ENCODE peak calls at places on chromosomes 12 and 14, in eight cellular contexts. P, D, S, V, A, H, R and M are unnamed samples.

GRCh38 chr14:47149326-47149725 is 497.7 kb upstream of the RPL10L start:
- DNase-seq in P (no peak), D (no peak), S (peak; percentile 2), V (no peak), A (no peak), H (no peak), R (no peak), M (no peak)

GRCh38 chr14:96079066-96079465 is 39.9 kb downstream of the C14orf132 start:
- DNase-seq in P (no peak), D (no peak), S (no peak), V (no peak), A (no peak), H (no peak), R (no peak), M (no peak)

GRCh38 chr14:55973285-55973800 is 144.9 kb upstream of the PELI2 start:
- DNase-seq in P (no peak), D (no peak), S (no peak), V (no peak), A (no peak), H (no peak), R (no peak), M (no peak)

GRCh38 chr14:65356327-65356836 is 56.1 kb upstream of the FUT8 start:
- DNase-seq in P (no peak), D (no peak), S (peak; percentile 71), V (no peak), A (no peak), H (peak; percentile 35), R (no peak), M (no peak)

GRCh38 chr12:105654606-105655005 is 324.1 kb downstream of the C12orf75 start:
- DNase-seq in P (no peak), D (no peak), S (no peak), V (no peak), A (no peak), H (no peak), R (no peak), M (no peak)

GRCh38 chr12:116864371-116865160 is 16.7 kb downstream of the HRK start:
- DNase-seq in P (no peak), D (no peak), S (peak; percentile 57), V (no peak), A (no peak), H (no peak), R (no peak), M (no peak)

GRCh38 chr12:42695490-42695995 is 106.0 kb upstream of the PRICKLE1 start:
- DNase-seq in P (no peak), D (no peak), S (no peak), V (no peak), A (no peak), H (no peak), R (no peak), M (no peak)

GRCh38 chr12:106586803-106587684 is 4.2 kb downstream of the RFX4 start:
- DNase-seq in P (no peak), D (no peak), S (no peak), V (no peak), A (no peak), H (peak; percentile 86), R (no peak), M (no peak)

GRCh38 chr12:59579616-59580015 is 16.2 kb upstream of the SLC16A7 start:
- DNase-seq in P (no peak), D (no peak), S (no peak), V (no peak), A (no peak), H (no peak), R (no peak), M (no peak)

GRCh38 chr12:15996254-15996653 is 85.1 kb downstream of the DERA start:
- DNase-seq in P (peak; percentile 58), D (no peak), S (no peak), V (peak; percentile 19), A (no peak), H (no peak), R (no peak), M (peak; percentile 19)

GRCh38 chr12:109111775-109112491 is 4.5 kb upstream of the ACACB start:
- DNase-seq in P (peak; percentile 74), D (no peak), S (no peak), V (peak; percentile 77), A (no peak), H (peak; percentile 53), R (peak; percentile 87), M (peak; percentile 45)

GRCh38 chr14:77859934-77860570 is 60.1 kb downstream of the ADCK1 start:
- DNase-seq in P (no peak), D (no peak), S (no peak), V (no peak), A (no peak), H (no peak), R (peak; percentile 46), M (no peak)

GRCh38 chr12:12804432-12804886 is 8.7 kb upstream of the DDX47 start:
- DNase-seq in P (no peak), D (no peak), S (peak; percentile 45), V (no peak), A (no peak), H (no peak), R (no peak), M (no peak)

GRCh38 chr12:3102721-3103410 is 25.7 kb downstream of the TSPAN9 start:
- DNase-seq in P (peak; percentile 28), D (no peak), S (no peak), V (peak; percentile 17), A (no peak), H (no peak), R (no peak), M (no peak)

GRCh38 chr14:70907996-70908917 is 998 bp downstream of the PCNX1 start:
- DNase-seq in P (peak; percentile 77), D (no peak), S (peak; percentile 24), V (peak; percentile 68), A (peak; percentile 55), H (peak; percentile 84), R (peak; percentile 72), M (peak; percentile 39)

GRCh38 chr12:122834921-122835692 is at the start of gene HIP1R:
- DNase-seq in P (no peak), D (no peak), S (no peak), V (peak; percentile 45), A (peak; percentile 42), H (peak; percentile 95), R (peak; percentile 68), M (peak; percentile 42)